ENCODE peak calls at places on chromosomes 2 and 18, in seven cellular contexts. C, D, J, N, B, F and Z are unnamed samples.

GRCh38 chr2:229245013-229245412 is 26.1 kb downstream of the PID1 start:
- DNase-seq in C (no peak), D (no peak), J (no peak), N (no peak), B (no peak), F (no peak), Z (no peak)

GRCh38 chr2:187008111-187008510 is 159.1 kb upstream of the ZSWIM2 start:
- DNase-seq in C (no peak), D (no peak), J (no peak), N (no peak), B (no peak), F (no peak), Z (no peak)

GRCh38 chr2:209629622-209630021 is 142.0 kb upstream of the UNC80 start:
- DNase-seq in C (no peak), D (no peak), J (no peak), N (no peak), B (no peak), F (no peak), Z (no peak)

GRCh38 chr2:70104231-70105111 is 17.2 kb downstream of the PCBP1 start:
- DNase-seq in C (peak), D (peak), J (peak), N (no peak), B (no peak), F (no peak), Z (peak)

GRCh38 chr2:43210125-43210466 is 16.3 kb downstream of the ZFP36L2 start:
- DNase-seq in C (no peak), D (no peak), J (no peak), N (no peak), B (no peak), F (no peak), Z (no peak)

GRCh38 chr18:48963555-48964480 is 13.1 kb upstream of the SMAD7 start:
- DNase-seq in C (no peak), D (no peak), J (no peak), N (no peak), B (no peak), F (no peak), Z (no peak)

GRCh38 chr2:218396688-218397501 is 2.8 kb upstream of the CTDSP1 start:
- DNase-seq in C (peak), D (peak), J (peak), N (peak), B (peak), F (no peak), Z (no peak)

GRCh38 chr18:8389391-8390340 is 219.6 kb upstream of the RAB12 start:
- DNase-seq in C (peak), D (no peak), J (peak), N (peak), B (peak), F (no peak), Z (no peak)

GRCh38 chr2:66794571-66794970 is 359.6 kb downstream of the MEIS1 start:
- DNase-seq in C (no peak), D (no peak), J (no peak), N (no peak), B (no peak), F (no peak), Z (no peak)

GRCh38 chr2:24579053-24579803 is 88.2 kb downstream of the NCOA1 start:
- DNase-seq in C (peak), D (no peak), J (no peak), N (no peak), B (no peak), F (no peak), Z (no peak)

GRCh38 chr18:44909191-44909719 is 228.6 kb downstream of the SETBP1 start:
- DNase-seq in C (no peak), D (no peak), J (no peak), N (peak), B (no peak), F (no peak), Z (no peak)

GRCh38 chr2:237026981-237027711 is 58.5 kb upstream of the COPS8 start:
- DNase-seq in C (peak), D (no peak), J (peak), N (peak), B (peak), F (no peak), Z (no peak)

GRCh38 chr18:12944724-12945123 is 3.1 kb upstream of the SEH1L start:
- DNase-seq in C (no peak), D (no peak), J (no peak), N (no peak), B (no peak), F (no peak), Z (no peak)

GRCh38 chr2:69113627-69114026 is 100.6 kb downstream of the ANTXR1 start:
- DNase-seq in C (no peak), D (no peak), J (no peak), N (no peak), B (no peak), F (no peak), Z (no peak)

GRCh38 chr2:179322289-179322688 is 57.7 kb upstream of the SESTD1 start:
- DNase-seq in C (no peak), D (no peak), J (no peak), N (no peak), B (no peak), F (no peak), Z (no peak)

GRCh38 chr2:196242131-196242620 is 70.8 kb upstream of the STK17B start:
- DNase-seq in C (peak), D (peak), J (no peak), N (no peak), B (no peak), F (peak), Z (no peak)

GRCh38 chr2:112888350-112888749 is 22.6 kb upstream of the IL37 start:
- DNase-seq in C (no peak), D (no peak), J (no peak), N (no peak), B (no peak), F (no peak), Z (no peak)

GRCh38 chr18:48749768-48750167 is 201.0 kb downstream of the SMAD7 start:
- DNase-seq in C (no peak), D (no peak), J (peak), N (no peak), B (no peak), F (no peak), Z (no peak)

GRCh38 chr2:55108456-55108855 is 58.2 kb upstream of the RTN4 start:
- DNase-seq in C (no peak), D (no peak), J (no peak), N (no peak), B (no peak), F (no peak), Z (no peak)

GRCh38 chr2:238954841-238955521 is 107.1 kb downstream of the TWIST2 start:
- DNase-seq in C (no peak), D (no peak), J (no peak), N (no peak), B (no peak), F (no peak), Z (peak)

GRCh38 chr2:200408428-200409311 is 101.2 kb downstream of the KCTD18 start:
- DNase-seq in C (peak), D (no peak), J (no peak), N (peak), B (no peak), F (no peak), Z (no peak)

GRCh38 chr2:200350796-200351195 is 44.3 kb downstream of the SPATS2L start:
- DNase-seq in C (no peak), D (no peak), J (no peak), N (no peak), B (no peak), F (no peak), Z (no peak)

GRCh38 chr2:6525371-6525770 is 340.3 kb downstream of the CMPK2 start:
- DNase-seq in C (no peak), D (no peak), J (no peak), N (no peak), B (peak), F (no peak), Z (no peak)

GRCh38 chr2:187783446-187783845 is 229.2 kb upstream of the TFPI start:
- DNase-seq in C (no peak), D (no peak), J (no peak), N (no peak), B (no peak), F (no peak), Z (no peak)

GRCh38 chr2:240643093-240643810 is 18.0 kb downstream of the GPR35 start:
- DNase-seq in C (no peak), D (no peak), J (no peak), N (no peak), B (no peak), F (no peak), Z (peak)

GRCh38 chr2:148944536-148944935 is 69.5 kb downstream of the KIF5C start:
- DNase-seq in C (no peak), D (no peak), J (no peak), N (no peak), B (no peak), F (no peak), Z (no peak)